ENCODE peak calls at places on chromosomes 4 and X, in nine cellular contexts. X is IMR-90, C is mesendoderm, T is HCT116, M is mammary epithelial cell, A is SK-N-SH, U is GM23248, I is fibroblast of lung, D is Karpas-422. B is an unnamed sample.

GRCh38 chr4:150782311-150782710 is 200.4 kb downstream of the MAB21L2 start:
- DNase-seq in X (peak; percentile 7), C (no peak), T (no peak), M (no peak), A (peak; percentile 10), U (no peak), I (peak; percentile 20), D (no peak), B (no peak)

GRCh38 chr4:140952709-140953108 is 180.6 kb downstream of the RNF150 start:
- DNase-seq in X (peak; percentile 71), C (no peak), T (no peak), M (peak; percentile 20), A (no peak), U (peak; percentile 67), I (peak; percentile 59), D (no peak), B (no peak)

GRCh38 chrX:48003758-48004457 is at the start of gene ZNF182:
- DNase-seq in X (peak; percentile 83), C (peak; percentile 95), T (peak; percentile 67), M (peak; percentile 73), A (peak; percentile 98), U (peak; percentile 94), I (peak; percentile 87), D (peak; percentile 97), B (peak; percentile 2)

GRCh38 chrX:65034641-65035450 is 58.6 kb upstream of the ZC4H2 start:
- DNase-seq in X (peak; percentile 68), C (peak; percentile 92), T (peak; percentile 47), M (peak; percentile 66), A (peak; percentile 88), U (peak; percentile 91), I (peak; percentile 78), D (peak; percentile 90), B (no peak)

GRCh38 chrX:11954196-11954595 is 184.1 kb upstream of the FRMPD4 start:
- DNase-seq in X (no peak), C (no peak), T (no peak), M (no peak), A (no peak), U (no peak), I (no peak), D (no peak), B (no peak)

GRCh38 chr4:99144070-99144469 is at the start of gene ADH4:
- DNase-seq in X (peak; percentile 8), C (no peak), T (no peak), M (peak; percentile 35), A (no peak), U (peak; percentile 35), I (peak; percentile 23), D (no peak), B (no peak)

GRCh38 chrX:2627272-2627867 is 63.7 kb upstream of the CD99 start:
- DNase-seq in X (peak; percentile 27), C (peak; percentile 80), T (peak; percentile 44), M (peak; percentile 16), A (peak; percentile 19), U (peak; percentile 39), I (peak; percentile 46), D (peak; percentile 77), B (no peak)

GRCh38 chr4:65624651-65625050 is 45.6 kb downstream of the EPHA5 start:
- DNase-seq in X (peak; percentile 4), C (no peak), T (no peak), M (no peak), A (no peak), U (peak; percentile 5), I (no peak), D (no peak), B (no peak)

GRCh38 chr4:105280338-105280809 is 133.7 kb downstream of the TET2 start:
- DNase-seq in X (peak; percentile 97), C (no peak), T (no peak), M (peak; percentile 70), A (no peak), U (peak; percentile 94), I (peak; percentile 94), D (no peak), B (no peak)

GRCh38 chrX:46327229-46328081 is 217.8 kb downstream of the ZNF674 start:
- DNase-seq in X (no peak), C (peak; percentile 96), T (peak; percentile 76), M (peak; percentile 83), A (no peak), U (peak; percentile 55), I (peak; percentile 3), D (no peak), B (no peak)

GRCh38 chr4:3659131-3659530 is 107.1 kb upstream of the ADRA2C start:
- DNase-seq in X (no peak), C (no peak), T (no peak), M (no peak), A (peak; percentile 66), U (no peak), I (no peak), D (no peak), B (no peak)

GRCh38 chr4:160026720-160027119 is 923.8 kb downstream of the RAPGEF2 start:
- DNase-seq in X (no peak), C (peak; percentile 84), T (peak; percentile 39), M (peak; percentile 89), A (no peak), U (no peak), I (no peak), D (no peak), B (no peak)

DNA sequence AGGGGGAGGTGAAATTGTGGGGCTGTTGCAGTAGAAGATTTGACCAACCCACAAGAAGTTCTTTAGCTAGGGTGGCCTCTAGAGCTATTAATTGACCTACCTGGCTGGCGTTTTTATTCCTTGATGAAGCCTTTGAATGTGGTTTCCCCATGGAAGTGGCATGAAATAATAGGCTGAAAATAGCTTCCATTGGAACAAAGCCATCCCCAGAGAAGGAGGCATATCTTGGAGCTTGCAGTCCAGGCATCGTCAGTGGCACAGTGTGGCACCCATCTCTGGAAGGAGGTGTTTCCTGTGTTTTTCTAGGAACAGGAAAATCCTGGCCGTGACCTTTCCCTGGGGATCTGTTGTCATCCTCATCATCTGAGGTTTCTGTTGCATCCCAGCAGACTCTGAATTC is 96.3 kb upstream of the WDR1 start:
- DNase-seq in X (no peak), C (no peak), T (no peak), M (no peak), A (no peak), U (no peak), I (no peak), D (no peak), B (no peak)
- H3K9ac ChIP-seq in X (no peak overlapping the region), C (no peak overlapping the region), T (no peak overlapping the region), M (no peak overlapping the region), A (no peak overlapping the region), U (no peak overlapping the region), I (no peak overlapping the region), D (no peak overlapping the region), B (no peak overlapping the region)

GRCh38 chr4:25956260-25956659 is 42.2 kb downstream of the SMIM20 start:
- DNase-seq in X (no peak), C (no peak), T (no peak), M (no peak), A (peak; percentile 84), U (no peak), I (no peak), D (no peak), B (no peak)

GRCh38 chr4:25951390-25951952 is 37.5 kb downstream of the SMIM20 start:
- DNase-seq in X (no peak), C (no peak), T (no peak), M (no peak), A (no peak), U (no peak), I (no peak), D (no peak), B (no peak)

GRCh38 chr4:25953740-25954139 is 39.7 kb downstream of the SMIM20 start:
- DNase-seq in X (peak; percentile 29), C (peak; percentile 47), T (peak; percentile 79), M (peak; percentile 49), A (no peak), U (peak; percentile 70), I (peak; percentile 4), D (no peak), B (no peak)

GRCh38 chr4:25955705-25956104 is 41.7 kb downstream of the SMIM20 start:
- DNase-seq in X (no peak), C (peak; percentile 84), T (no peak), M (no peak), A (no peak), U (no peak), I (no peak), D (no peak), B (no peak)

DNA sequence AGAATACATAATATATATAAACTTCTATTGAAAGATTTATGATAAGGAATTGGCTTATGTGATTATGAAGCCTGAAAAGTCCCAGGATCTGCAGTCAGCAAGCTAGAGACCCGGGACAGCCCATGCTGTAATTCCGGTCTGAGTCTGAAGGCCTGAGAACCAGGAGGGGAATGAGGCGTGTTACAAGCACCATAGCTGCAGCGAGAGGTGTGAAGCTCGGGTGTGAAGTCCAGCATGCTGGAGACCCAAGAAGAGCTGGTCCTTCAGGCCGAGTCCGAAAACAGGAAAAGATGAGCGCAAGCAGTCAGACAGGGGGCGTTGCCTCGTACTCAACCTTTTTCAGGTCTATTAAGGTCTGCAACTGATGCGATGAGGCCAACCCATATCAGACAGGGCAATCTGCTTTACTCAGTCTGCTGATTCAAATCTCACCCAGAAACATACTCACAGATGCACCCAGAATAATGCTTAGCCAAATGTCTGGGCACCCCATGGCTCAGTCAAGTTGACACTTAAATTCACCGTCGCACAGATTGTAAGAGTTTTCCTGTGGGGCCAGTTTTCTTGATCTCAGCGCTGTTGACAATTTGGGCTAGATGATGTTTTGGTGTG is 40.4 kb downstream of the SMIM20 start:
- DNase-seq in X (no peak), C (no peak), T (no peak), M (no peak), A (no peak), U (no peak), I (no peak), D (no peak), B (no peak)
- H3K27ac ChIP-seq in X (no peak overlapping the region), C (no peak overlapping the region), T (no peak overlapping the region), M (no peak overlapping the region), A (no peak overlapping the region), U (no peak overlapping the region), I (no peak overlapping the region), D (no peak overlapping the region), B (no peak overlapping the region)

GRCh38 chrX:102723456-102723855 is 2.9 kb downstream of the GPRASP3 start:
- DNase-seq in X (no peak), C (peak; percentile 79), T (no peak), M (peak; percentile 1), A (no peak), U (no peak), I (no peak), D (no peak), B (no peak)

GRCh38 chrX:102715967-102716366 is 3.7 kb downstream of the GPRASP2 start:
- DNase-seq in X (no peak), C (no peak), T (no peak), M (no peak), A (no peak), U (no peak), I (no peak), D (no peak), B (no peak)

GRCh38 chrX:102714994-102715393 is 2.7 kb downstream of the GPRASP2 start:
- DNase-seq in X (no peak), C (peak; percentile 36), T (no peak), M (no peak), A (peak; percentile 9), U (no peak), I (no peak), D (no peak), B (no peak)

GRCh38 chrX:102720237-102721168 is at the start of gene GPRASP3:
- DNase-seq in X (peak; percentile 75), C (peak; percentile 81), T (no peak), M (peak; percentile 63), A (peak; percentile 73), U (peak; percentile 81), I (peak; percentile 82), D (no peak), B (no peak)
- H3K4me3 ChIP-seq in X (peak within 1 kb of the TSS; percentile 88), C (peak within 1 kb of the TSS; percentile 10), T (no peak within 1 kb of the TSS), M (peak within 1 kb of the TSS; percentile 47), A (peak within 1 kb of the TSS; percentile 60), U (peak within 1 kb of the TSS; percentile 73), I (peak within 1 kb of the TSS; percentile 54), D (no peak within 1 kb of the TSS), B (peak within 1 kb of the TSS; percentile 77)

GRCh38 chr4:180538384-180539052 is 1704.7 kb upstream of the TENM3 start:
- DNase-seq in X (no peak), C (no peak), T (no peak), M (no peak), A (no peak), U (no peak), I (peak; percentile 5), D (no peak), B (no peak)
- H3K9ac ChIP-seq in X (no peak overlapping the region), C (no peak overlapping the region), T (no peak overlapping the region), M (no peak overlapping the region), A (no peak overlapping the region), U (no peak overlapping the region), I (no peak overlapping the region), D (no peak overlapping the region), B (no peak overlapping the region)

B was measured in SK-N-MC.